ENCODE peak calls at places on chromosomes 2 and 18, in five cellular contexts. P is brain microvascular endothelial cell; M is KG1; N is KBM-7; R is stimulated activated naive CD4-positive, alpha-beta T cell treated with Interleukin-2 at 50 U/mL for 16 hours. O is an unnamed sample.

GRCh38 chr18:25016666-25017065 is 335.3 kb downstream of the ZNF521 start:
- DNase-seq in N (no peak), M (no peak), R (no peak), P (no peak), O (no peak)

GRCh38 chr18:62384610-62385097 is 59.5 kb downstream of the TNFRSF11A start:
- DNase-seq in M (no peak), P (no peak), N (no peak), R (no peak), O (no peak)

GRCh38 chr2:128292599-128293425 is 25.9 kb downstream of the HS6ST1 start:
- DNase-seq in P (no peak), N (no peak), R (no peak), M (no peak), O (no peak)

GRCh38 chr2:237182422-237183123 is 96.9 kb downstream of the COPS8 start:
- DNase-seq in P (no peak), M (no peak), N (no peak), R (no peak), O (no peak)

GRCh38 chr2:158047156-158047611 is 54.5 kb upstream of the UPP2 start:
- DNase-seq in N (peak), R (no peak), P (no peak), M (no peak), O (no peak)

GRCh38 chr2:231666171-231667095 is 41.9 kb upstream of the PTMA start:
- DNase-seq in M (no peak), P (peak), N (peak), R (no peak), O (peak)

GRCh38 chr2:30106543-30106942 is 40.3 kb upstream of the YPEL5 start:
- DNase-seq in M (no peak), P (peak), N (no peak), R (no peak), O (no peak)

GRCh38 chr2:215590353-215590752 is 154.5 kb upstream of the FN1 start:
- DNase-seq in R (no peak), N (no peak), P (no peak), M (no peak), O (no peak)

GRCh38 chr2:134392689-134393476 is 139.0 kb downstream of the MGAT5 start:
- DNase-seq in P (no peak), M (no peak), N (no peak), R (no peak), O (no peak)

GRCh38 chr2:175373001-175373727 is 191.7 kb upstream of the ATP5MC3 start:
- DNase-seq in M (no peak), N (peak), P (no peak), R (no peak), O (peak)

GRCh38 chr2:10532631-10533101 is 84.5 kb upstream of the ODC1 start:
- DNase-seq in P (no peak), N (no peak), R (no peak), M (no peak), O (no peak)